ENCODE peak calls at places on chromosomes 5 and 9, in four cellular contexts. I is activated naive CD8-positive, alpha-beta T cell treated with anti-CD3 and anti-CD28 coated beads for 36 hours; Q is activated naive CD4-positive, alpha-beta T cell treated with anti-CD3 and anti-CD28 coated beads, Interleukin-2, amount 10 ng/mL, durations not matched to agents 7 days and 5 days; M is GM04504. C is an unnamed sample.

GRCh38 chr5:157324237-157324636 is 58.3 kb downstream of the CYFIP2 start:
- DNase-seq in M (no peak), Q (no peak), I (no peak), C (no peak)

GRCh38 chr5:172443441-172444109 is 10.8 kb downstream of the SH3PXD2B start:
- DNase-seq in Q (peak), M (peak), I (peak), C (peak)

GRCh38 chr5:76084496-76085285 is 1.5 kb downstream of the SV2C start:
- DNase-seq in M (no peak), Q (no peak), I (peak), C (peak)

GRCh38 chr5:150529555-150529954 is 21.6 kb downstream of the NDST1 start:
- DNase-seq in Q (no peak), I (no peak), M (no peak), C (no peak)

GRCh38 chr9:72292874-72293607 is 72.0 kb downstream of the ZFAND5 start:
- DNase-seq in M (peak), I (no peak), Q (no peak), C (no peak)

GRCh38 chr9:101485873-101486692 is 47.6 kb upstream of the RNF20 start:
- DNase-seq in M (no peak), Q (no peak), I (no peak), C (no peak)

GRCh38 chr5:59562756-59563389 is 330.7 kb downstream of the PDE4D start:
- DNase-seq in Q (no peak), I (no peak), M (peak), C (peak)

GRCh38 chr5:81409845-81410369 is 16.0 kb upstream of the ACOT12 start:
- DNase-seq in Q (no peak), I (no peak), M (no peak), C (no peak)

C was measured in activated effector memory CD4-positive, alpha-beta T cell treated with anti-CD3 and anti-CD28 coated beads, Interleukin-2, amount 50 U/mL, for 16 hours.